ENCODE peak calls at places on chromosome 13, in six cellular contexts. T, W, P, J, K and E are unnamed samples.

GRCh38 chr13:99916366-99917103 is 55.0 kb downstream of the ZIC5 start:
- DNase-seq in W (peak; percentile 82), P (no peak), J (peak; percentile 23), T (peak; percentile 19), K (peak; percentile 78), E (peak; percentile 80)

GRCh38 chr13:29369060-29369743 is 226.3 kb downstream of the SLC7A1 start:
- DNase-seq in T (no peak), W (peak; percentile 56), J (no peak), P (no peak), K (peak; percentile 85), E (peak; percentile 60)

GRCh38 chr13:46297338-46297737 is 85.6 kb downstream of the LRRC63 start:
- DNase-seq in P (no peak), W (peak; percentile 38), J (no peak), T (no peak), K (no peak), E (peak; percentile 59)

GRCh38 chr13:26529441-26529840 is 28.0 kb upstream of the WASF3 start:
- DNase-seq in K (peak; percentile 63), T (peak; percentile 42), W (peak; percentile 71), J (peak; percentile 1), P (peak; percentile 27), E (peak; percentile 72)

GRCh38 chr13:113840541-113841354 is 23.1 kb downstream of the GAS6 start:
- DNase-seq in K (no peak), J (no peak), P (no peak), T (no peak), W (no peak), E (no peak)

GRCh38 chr13:108795841-108796240 is 166.4 kb downstream of the MYO16 start:
- DNase-seq in W (no peak), K (no peak), P (no peak), T (no peak), J (no peak), E (no peak)

GRCh38 chr13:30112602-30113435 is 194.5 kb downstream of the KATNAL1 start:
- DNase-seq in K (peak; percentile 90), T (peak; percentile 78), W (peak; percentile 88), J (peak; percentile 57), P (peak; percentile 85), E (peak; percentile 93)

GRCh38 chr13:67152123-67152522 is 78.0 kb downstream of the PCDH9 start:
- DNase-seq in W (no peak), T (no peak), P (no peak), K (no peak), J (no peak), E (no peak)

GRCh38 chr13:85512421-85512820 is 286.8 kb downstream of the SLITRK6 start:
- DNase-seq in P (no peak), J (no peak), W (no peak), K (no peak), T (no peak), E (no peak)

GRCh38 chr13:23796546-23796945 is 92.7 kb downstream of the MIPEP start:
- DNase-seq in K (no peak), J (no peak), W (peak; percentile 12), T (no peak), P (no peak), E (no peak)

GRCh38 chr13:26497991-26498423 is 59.5 kb upstream of the WASF3 start:
- DNase-seq in W (peak; percentile 96), T (no peak), K (no peak), J (peak; percentile 76), P (no peak), E (peak; percentile 69)

GRCh38 chr13:42246541-42246940 is 25.4 kb upstream of the AKAP11 start:
- DNase-seq in T (no peak), P (no peak), W (no peak), J (no peak), K (no peak), E (no peak)

GRCh38 chr13:44578064-44578394 is 1.9 kb upstream of the TSC22D1 start:
- DNase-seq in T (no peak), J (no peak), W (no peak), K (no peak), P (peak; percentile 33), E (no peak)

GRCh38 chr13:73173160-73173905 is 114.5 kb downstream of the KLF5 start:
- DNase-seq in K (no peak), T (no peak), P (no peak), J (no peak), W (no peak), E (no peak)

GRCh38 chr13:45658586-45659235 is 43.2 kb upstream of the ERICH6B start:
- DNase-seq in T (no peak), K (no peak), W (peak; percentile 33), P (no peak), J (peak; percentile 42), E (peak; percentile 2)

GRCh38 chr13:64758520-64758919 is 2471.6 kb downstream of the PCDH9 start:
- DNase-seq in P (no peak), T (no peak), W (peak; percentile 12), J (no peak), K (no peak), E (peak; percentile 36)

GRCh38 chr13:97076898-97077297 is 82.6 kb upstream of the OXGR1 start:
- DNase-seq in W (peak; percentile 25), P (no peak), T (no peak), K (peak; percentile 85), J (no peak), E (peak; percentile 76)

GRCh38 chr13:104657196-104657595 is 1591.0 kb upstream of the SLC10A2 start:
- DNase-seq in K (no peak), P (no peak), T (no peak), J (no peak), W (no peak), E (no peak)
- H3K4me3 ChIP-seq in K (no peak overlapping the region), P (no peak overlapping the region), T (no peak overlapping the region), J (no peak overlapping the region), W (no peak overlapping the region), E (no peak overlapping the region)

DNA sequence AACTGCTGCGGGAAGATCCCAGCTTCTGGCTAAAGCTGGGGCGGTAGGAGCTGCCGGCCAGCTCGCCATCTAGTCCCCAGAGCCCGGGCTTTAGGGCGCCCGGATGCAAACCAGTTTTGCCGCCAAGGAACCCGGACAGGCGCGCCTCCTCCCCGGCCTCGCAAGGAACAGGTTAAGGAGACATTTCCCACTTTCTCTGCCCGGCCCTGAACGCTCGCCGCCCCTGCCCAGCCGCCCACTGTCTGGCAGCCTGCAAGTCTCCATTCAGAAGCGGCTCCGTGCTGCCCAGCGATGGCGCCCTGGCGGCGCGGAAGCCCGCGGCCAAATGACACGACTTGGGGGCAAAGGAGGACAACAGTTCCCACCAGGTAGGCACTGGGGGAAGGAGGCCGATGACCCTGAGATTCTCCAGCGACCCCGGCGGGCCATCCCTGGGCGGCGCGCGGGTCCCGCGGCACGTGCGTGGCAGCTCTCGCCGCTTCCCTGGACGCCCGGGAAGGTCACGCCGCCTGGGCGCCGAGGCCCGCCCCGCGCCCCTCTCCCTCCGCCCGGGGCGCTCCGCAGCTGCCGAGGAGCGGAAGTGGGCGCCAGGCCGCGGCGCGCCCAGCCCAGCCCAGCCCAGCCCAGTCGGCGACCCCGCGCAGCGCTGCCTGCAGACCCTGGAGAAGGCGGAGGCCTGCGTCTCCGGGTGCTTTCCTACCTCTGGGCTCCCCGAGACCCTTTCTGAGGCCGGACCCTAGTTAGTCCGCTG is 42.2 kb upstream of the HNRNPA1L2 start:
- DNase-seq in J (no peak), T (peak; percentile 17), W (peak; percentile 49), P (no peak), K (peak; percentile 77), E (peak; percentile 3)
- H3K4me3 ChIP-seq in J (peak overlapping the region; percentile 64), T (peak overlapping the region; percentile 75), W (peak overlapping the region; percentile 56), P (peak overlapping the region; percentile 50), K (peak overlapping the region; percentile 59), E (peak overlapping the region; percentile 50)

GRCh38 chr13:32825481-32825880 is 190.7 kb upstream of the KL start:
- DNase-seq in J (no peak), T (no peak), K (no peak), W (no peak), P (no peak), E (no peak)

GRCh38 chr13:32821149-32821688 is 195.0 kb upstream of the KL start:
- DNase-seq in T (no peak), W (no peak), J (no peak), P (no peak), K (no peak), E (no peak)

GRCh38 chr13:32824061-32824460 is 192.2 kb upstream of the KL start:
- DNase-seq in K (no peak), J (no peak), W (no peak), T (no peak), P (no peak), E (no peak)

GRCh38 chr13:32823597-32823996 is 192.6 kb upstream of the KL start:
- DNase-seq in P (no peak), W (no peak), T (no peak), K (no peak), J (no peak), E (no peak)

GRCh38 chr13:32824671-32825070 is 191.6 kb upstream of the KL start:
- DNase-seq in W (peak; percentile 94), P (no peak), T (no peak), K (no peak), J (peak; percentile 66), E (peak; percentile 84)
- H3K4me3 ChIP-seq in W (no peak overlapping the region), P (no peak overlapping the region), T (no peak overlapping the region), K (no peak overlapping the region), J (no peak overlapping the region), E (no peak overlapping the region)

GRCh38 chr13:79486433-79487188 is 5.7 kb downstream of the NDFIP2 start:
- DNase-seq in T (no peak), P (no peak), W (no peak), K (no peak), J (no peak), E (no peak)
- H3K4me3 ChIP-seq in T (no peak overlapping the region), P (no peak overlapping the region), W (no peak overlapping the region), K (no peak overlapping the region), J (no peak overlapping the region), E (no peak overlapping the region)

DNA sequence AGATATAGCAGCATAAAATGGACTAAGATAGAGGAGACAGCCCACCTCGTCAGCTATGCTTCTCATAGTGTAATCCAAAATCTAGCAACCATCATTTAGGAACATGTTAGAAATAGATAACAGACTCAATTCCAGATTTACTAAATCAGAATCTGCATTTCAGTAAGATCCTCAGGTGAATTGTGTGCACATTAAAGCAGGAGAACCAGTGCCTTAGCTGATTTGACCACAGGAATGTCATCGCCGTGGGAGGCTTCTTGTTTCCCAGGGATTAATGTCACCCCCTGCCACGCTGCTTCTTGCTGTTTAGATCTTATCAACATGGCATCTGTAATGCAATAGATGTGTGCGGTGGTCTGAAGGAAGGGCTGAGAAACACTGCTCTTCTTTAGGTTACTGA is 84.0 kb downstream of the GPC5 start:
- DNase-seq in P (no peak), J (no peak), K (peak; percentile 4), W (no peak), T (no peak), E (no peak)
- H3K4me3 ChIP-seq in P (no peak overlapping the region), J (no peak overlapping the region), K (no peak overlapping the region), W (no peak overlapping the region), T (no peak overlapping the region), E (no peak overlapping the region)